ENCODE peak calls at places on chromosomes 4 and X, in eight cellular contexts. M is adrenal gland, B is RWPE2, W is H1, C is tibial nerve, H is A549, Q is lower lobe of right lung, O is HCT116. G is an unnamed sample. For H3K4me1, the result is how much of the 10 kb centered on the place peaks cover.

GRCh38 chrX:45191383-45191782 is 9.3 kb downstream of the DIPK2B start:
- DNase-seq in M (no peak), B (no peak), W (no peak), C (no peak), H (no peak), Q (no peak), O (no peak), G (no peak)

GRCh38 chr4:152773953-152774352 is 5.6 kb downstream of the TIGD4 start:
- DNase-seq in M (no peak), B (no peak), W (no peak), C (no peak), H (no peak), Q (no peak), O (no peak), G (no peak)

GRCh38 chrX:40171513-40172168 is 73.9 kb upstream of the BCOR start:
- DNase-seq in M (no peak), B (no peak), W (no peak), C (no peak), H (no peak), Q (no peak), O (no peak), G (peak)

GRCh38 chrX:154732421-154733071 is 18.3 kb downstream of the GAB3 start:
- DNase-seq in M (no peak), B (peak), W (no peak), C (no peak), H (peak), Q (no peak), O (no peak), G (no peak)

GRCh38 chrX:42955349-42955748 is 177.4 kb upstream of the PPP1R2C start:
- DNase-seq in M (no peak), B (no peak), W (no peak), C (no peak), H (no peak), Q (no peak), O (no peak), G (no peak)

GRCh38 chrX:150546711-150547153 is 21.7 kb upstream of the MTM1 start:
- DNase-seq in M (no peak), B (no peak), W (no peak), C (no peak), H (no peak), Q (no peak), O (no peak), G (no peak)

GRCh38 chr4:147019061-147019460 is 73.4 kb upstream of the TTC29 start:
- DNase-seq in M (peak), B (no peak), W (no peak), C (peak), H (peak), Q (peak), O (peak), G (peak)

GRCh38 chr4:5954056-5954760 is 61.3 kb upstream of the CRMP1 start:
- DNase-seq in M (no peak), B (peak), W (no peak), C (no peak), H (no peak), Q (no peak), O (no peak), G (peak)

GRCh38 chrX:139759637-139760036 is 51.7 kb upstream of the MCF2 start:
- DNase-seq in M (no peak), B (no peak), W (no peak), C (no peak), H (peak), Q (no peak), O (no peak), G (no peak)

GRCh38 chr4:64890131-64890710 is 481.0 kb upstream of the TECRL start:
- DNase-seq in M (no peak), B (no peak), W (no peak), C (no peak), H (no peak), Q (no peak), O (no peak), G (no peak)

GRCh38 chrX:111823068-111823467 is 52.9 kb upstream of the TRPC5OS start:
- DNase-seq in M (no peak), B (no peak), W (peak), C (no peak), H (peak), Q (no peak), O (no peak), G (no peak)

DNA sequence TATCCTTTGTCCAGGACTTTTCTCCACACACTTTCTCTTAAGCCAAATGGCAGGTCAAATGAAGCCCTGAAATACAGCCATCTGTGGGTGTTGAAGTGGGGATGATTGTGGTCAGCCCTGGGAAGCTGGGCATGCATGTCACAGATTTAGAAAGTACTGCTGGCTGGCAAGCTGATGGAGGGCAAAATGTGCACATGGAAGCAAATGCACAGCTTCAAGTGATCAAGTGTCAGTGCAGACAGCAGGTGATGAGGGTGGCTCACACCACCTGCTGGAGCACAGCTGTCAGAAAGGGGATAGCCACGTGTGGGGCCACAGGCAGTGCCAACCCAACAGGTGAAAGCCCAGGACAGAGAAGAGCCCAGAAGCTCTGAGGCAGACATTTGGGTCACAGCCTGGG is 40.3 kb upstream of the ATXN3L start:
- DNase-seq in M (no peak), B (no peak), W (no peak), C (no peak), H (no peak), Q (no peak), O (no peak), G (no peak)
- TF ChIP-seq CTCF in M (no peak), B (no peak), W (no peak), C (no peak), H (no peak), Q (no peak), O (no peak), G (no peak)

GRCh38 chr4:186687263-186687662 is 36.4 kb downstream of the FAT1 start:
- DNase-seq in M (no peak), B (no peak), W (no peak), C (no peak), H (no peak), Q (no peak), O (no peak), G (no peak)

GRCh38 chr4:186685744-186686143 is 37.9 kb downstream of the FAT1 start:
- DNase-seq in M (no peak), B (no peak), W (no peak), C (no peak), H (peak), Q (no peak), O (peak), G (no peak)

GRCh38 chr4:186688150-186688943 is 35.3 kb downstream of the FAT1 start:
- DNase-seq in M (no peak), B (no peak), W (peak), C (no peak), H (no peak), Q (no peak), O (no peak), G (no peak)

GRCh38 chr4:186691396-186691795 is 32.3 kb downstream of the FAT1 start:
- DNase-seq in M (no peak), B (no peak), W (no peak), C (no peak), H (no peak), Q (no peak), O (no peak), G (no peak)

DNA sequence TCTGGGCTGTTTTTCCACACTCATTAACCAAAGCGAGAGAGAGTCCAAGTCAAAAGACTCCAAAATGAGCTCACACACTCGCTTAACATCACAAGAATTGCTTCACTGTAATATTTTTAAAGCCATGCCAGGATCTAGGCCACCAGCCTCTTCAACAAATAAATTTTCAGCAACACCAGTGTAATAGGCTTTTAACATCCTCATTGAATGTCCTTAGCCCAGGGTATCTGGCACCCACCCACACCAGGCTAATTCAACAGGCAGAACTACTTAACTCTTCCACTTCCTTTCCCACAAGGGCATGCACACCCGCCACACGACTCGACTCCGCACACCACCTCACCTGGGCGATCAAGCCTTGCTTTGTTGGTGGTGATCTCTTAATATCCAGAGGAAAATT is 34.2 kb downstream of the FAT1 start:
- DNase-seq in M (no peak), B (no peak), W (no peak), C (no peak), H (no peak), Q (peak), O (no peak), G (peak)
- H3K4me1 ChIP-seq in M (under half), B (half or more), W (under half), C (under half), H (half or more), Q (under half), O (half or more), G (under half)

GRCh38 chrX:92260102-92260501 is 480.9 kb downstream of the PCDH11X start:
- DNase-seq in M (no peak), B (no peak), W (peak), C (no peak), H (peak), Q (no peak), O (no peak), G (no peak)
- TF ChIP-seq CTCF in M (no peak), B (no peak), W (peak), C (no peak), H (no peak), Q (no peak), O (no peak), G (no peak)

GRCh38 chr4:139978692-139979091 is 175.3 kb downstream of the MAML3 start:
- DNase-seq in M (no peak), B (no peak), W (no peak), C (no peak), H (no peak), Q (no peak), O (no peak), G (no peak)

GRCh38 chr4:139986621-139987510 is 167.1 kb downstream of the MAML3 start:
- DNase-seq in M (no peak), B (no peak), W (no peak), C (no peak), H (no peak), Q (no peak), O (no peak), G (no peak)

GRCh38 chr4:139988863-139989765 is 164.9 kb downstream of the MAML3 start:
- DNase-seq in M (peak), B (peak), W (no peak), C (peak), H (peak), Q (no peak), O (peak), G (no peak)

GRCh38 chr4:139986108-139986507 is 167.9 kb downstream of the MAML3 start:
- DNase-seq in M (no peak), B (no peak), W (no peak), C (no peak), H (no peak), Q (no peak), O (no peak), G (no peak)

DNA sequence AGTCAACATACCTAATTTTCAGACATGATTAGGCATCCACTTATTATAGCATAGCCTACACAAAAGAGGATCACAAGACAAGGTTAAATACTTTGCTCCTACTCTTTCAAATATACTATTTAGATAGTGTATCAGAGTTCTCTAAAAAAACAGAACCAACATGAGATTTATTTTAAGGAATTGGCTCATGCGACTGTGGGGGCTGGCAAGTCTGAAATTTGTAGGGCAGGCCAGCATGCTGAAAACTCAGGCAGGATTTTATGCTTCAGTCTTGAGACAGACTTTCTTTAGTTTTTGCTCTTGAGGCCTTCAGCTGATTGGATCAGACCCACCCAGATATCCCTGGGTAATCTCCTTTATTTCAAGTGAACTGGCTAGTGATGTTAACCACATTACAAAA is 169.5 kb downstream of the MAML3 start:
- DNase-seq in M (no peak), B (no peak), W (no peak), C (no peak), H (no peak), Q (no peak), O (no peak), G (no peak)
- H3K4me1 ChIP-seq in M (under half), B (under half), W (under half), C (under half), H (under half), Q (under half), O (under half), G (under half)

DNA sequence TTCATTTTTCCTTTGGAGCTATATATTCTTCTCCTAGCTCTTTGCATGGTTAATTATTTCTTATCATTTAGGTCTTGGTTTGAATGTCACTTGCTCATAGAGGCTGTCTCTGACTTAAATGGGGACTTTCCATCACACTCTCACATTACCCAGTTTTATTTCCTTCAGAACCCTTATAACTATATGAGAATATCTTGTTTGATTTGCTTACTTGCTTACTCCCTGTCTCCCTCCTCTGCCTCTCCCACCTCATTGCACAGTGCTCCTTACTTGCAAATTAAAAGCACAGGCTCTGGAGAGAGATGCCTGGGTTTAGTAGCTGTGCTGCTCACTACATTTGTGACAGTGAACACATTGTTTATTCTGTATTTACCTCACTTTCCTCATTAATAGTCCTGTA is 174.6 kb downstream of the SOWAHB start:
- DNase-seq in M (no peak), B (no peak), W (no peak), C (no peak), H (peak), Q (no peak), O (no peak), G (no peak)
- TF ChIP-seq CTCF in M (no peak), B (peak), W (no peak), C (no peak), H (peak), Q (no peak), O (no peak), G (no peak)